ENCODE peak calls at places on chromosome 15, in four cellular contexts. One of them, this sample, is unnamed. For H3K9me3, the result is how much of the 10 kb centered on the place peaks cover.

GRCh38 chr15:60614862-60615771 is 136.2 kb upstream of the ICE2 start:
- DNase-seq in psoas muscle: no peak
- DNase-seq in SJCRH30: no peak
- DNase-seq in aorta: no peak
- DNase-seq in this sample: no peak

GRCh38 chr15:48086582-48086981 is 34.2 kb upstream of the SLC24A5 start:
- DNase-seq in psoas muscle: no peak
- DNase-seq in SJCRH30: no peak
- DNase-seq in aorta: no peak
- DNase-seq in this sample: no peak

GRCh38 chr15:68542771-68543544 is 35.8 kb upstream of the CORO2B start:
- DNase-seq in psoas muscle: no peak
- DNase-seq in SJCRH30: no peak
- DNase-seq in aorta: peak
- DNase-seq in this sample: no peak

GRCh38 chr15:88243895-88244787 is 12.4 kb downstream of the NTRK3 start:
- DNase-seq in psoas muscle: no peak
- DNase-seq in SJCRH30: peak
- DNase-seq in aorta: no peak
- DNase-seq in this sample: no peak

GRCh38 chr15:77503240-77503639 is 82.6 kb downstream of the HMG20A start:
- DNase-seq in psoas muscle: no peak
- DNase-seq in SJCRH30: no peak
- DNase-seq in aorta: no peak
- DNase-seq in this sample: no peak

GRCh38 chr15:47870956-47871625 is 153.8 kb downstream of the SEMA6D start:
- DNase-seq in psoas muscle: no peak
- DNase-seq in SJCRH30: no peak
- DNase-seq in aorta: no peak
- DNase-seq in this sample: no peak

GRCh38 chr15:96409231-96410138 is 79.0 kb downstream of the NR2F2 start:
- DNase-seq in psoas muscle: no peak
- DNase-seq in SJCRH30: no peak
- DNase-seq in aorta: no peak
- DNase-seq in this sample: no peak

GRCh38 chr15:62610499-62610898 is 432.0 kb upstream of the TPM1 start:
- DNase-seq in psoas muscle: no peak
- DNase-seq in SJCRH30: no peak
- DNase-seq in aorta: no peak
- DNase-seq in this sample: no peak

GRCh38 chr15:71057581-71057980 is 57.7 kb upstream of the THSD4 start:
- DNase-seq in psoas muscle: no peak
- DNase-seq in SJCRH30: no peak
- DNase-seq in aorta: no peak
- DNase-seq in this sample: no peak

GRCh38 chr15:70187331-70187730 is 89.6 kb upstream of the TLE3 start:
- DNase-seq in psoas muscle: no peak
- DNase-seq in SJCRH30: no peak
- DNase-seq in aorta: no peak
- DNase-seq in this sample: no peak

GRCh38 chr15:95162069-95162468 is 930.7 kb downstream of the MCTP2 start:
- DNase-seq in psoas muscle: no peak
- DNase-seq in SJCRH30: no peak
- DNase-seq in aorta: no peak
- DNase-seq in this sample: peak

GRCh38 chr15:48993411-48993810 is 29.7 kb upstream of the SHC4 start:
- DNase-seq in psoas muscle: no peak
- DNase-seq in SJCRH30: no peak
- DNase-seq in aorta: no peak
- DNase-seq in this sample: no peak

GRCh38 chr15:82556315-82557035 is 16.2 kb upstream of the RPS17 start:
- DNase-seq in psoas muscle: no peak
- DNase-seq in SJCRH30: no peak
- DNase-seq in aorta: no peak
- DNase-seq in this sample: no peak

GRCh38 chr15:34691024-34691423 is 63.8 kb downstream of the GJD2 start:
- DNase-seq in psoas muscle: no peak
- DNase-seq in SJCRH30: no peak
- DNase-seq in aorta: no peak
- DNase-seq in this sample: no peak

GRCh38 chr15:63023351-63023945 is 19.1 kb upstream of the TPM1 start:
- DNase-seq in psoas muscle: no peak
- DNase-seq in SJCRH30: no peak
- DNase-seq in aorta: peak
- DNase-seq in this sample: peak

GRCh38 chr15:97903560-97904195 is 56.8 kb upstream of the ARRDC4 start:
- DNase-seq in psoas muscle: no peak
- DNase-seq in SJCRH30: no peak
- DNase-seq in aorta: no peak
- DNase-seq in this sample: no peak

GRCh38 chr15:75791337-75791713 is 51.9 kb upstream of the UBE2Q2 start:
- DNase-seq in psoas muscle: no peak
- DNase-seq in SJCRH30: no peak
- DNase-seq in aorta: no peak
- DNase-seq in this sample: no peak

GRCh38 chr15:91302588-91303439 is 202.8 kb downstream of the SV2B start:
- DNase-seq in psoas muscle: no peak
- DNase-seq in SJCRH30: peak
- DNase-seq in aorta: no peak
- DNase-seq in this sample: no peak

GRCh38 chr15:98443483-98443882 is 204.9 kb upstream of the IGF1R start:
- DNase-seq in psoas muscle: no peak
- DNase-seq in SJCRH30: no peak
- DNase-seq in aorta: no peak
- DNase-seq in this sample: no peak

GRCh38 chr15:96358006-96358794 is 27.7 kb downstream of the NR2F2 start:
- DNase-seq in psoas muscle: no peak
- DNase-seq in SJCRH30: no peak
- DNase-seq in aorta: no peak
- DNase-seq in this sample: no peak

GRCh38 chr15:66766282-66767228 is 64.5 kb downstream of the SMAD6 start:
- DNase-seq in psoas muscle: no peak
- DNase-seq in SJCRH30: no peak
- DNase-seq in aorta: peak
- DNase-seq in this sample: peak

GRCh38 chr15:87038404-87038803 is 958.7 kb downstream of the AGBL1 start:
- DNase-seq in psoas muscle: no peak
- DNase-seq in SJCRH30: peak
- DNase-seq in aorta: no peak
- DNase-seq in this sample: no peak

GRCh38 chr15:71109130-71109529 is 6.1 kb upstream of the THSD4 start:
- DNase-seq in psoas muscle: no peak
- DNase-seq in SJCRH30: no peak
- DNase-seq in aorta: no peak
- DNase-seq in this sample: peak

GRCh38 chr15:93130111-93130510 is 41.1 kb upstream of the RGMA start:
- DNase-seq in psoas muscle: no peak
- DNase-seq in SJCRH30: peak
- DNase-seq in aorta: no peak
- DNase-seq in this sample: no peak

GRCh38 chr15:42577514-42578031 is 2.2 kb downstream of the STARD9 start:
- DNase-seq in psoas muscle: no peak
- DNase-seq in SJCRH30: peak
- DNase-seq in aorta: no peak
- DNase-seq in this sample: no peak

GRCh38 chr15:101702077-101702476 is 22.2 kb downstream of the TARS3 start:
- DNase-seq in psoas muscle: no peak
- DNase-seq in SJCRH30: no peak
- DNase-seq in aorta: no peak
- DNase-seq in this sample: no peak

GRCh38 chr15:41079717-41080116 is 36.4 kb downstream of the INO80 start:
- DNase-seq in psoas muscle: no peak
- DNase-seq in SJCRH30: no peak
- DNase-seq in aorta: no peak
- DNase-seq in this sample: no peak

GRCh38 chr15:92809880-92810361 is 90.2 kb upstream of the CHD2 start:
- DNase-seq in psoas muscle: no peak
- DNase-seq in SJCRH30: peak
- DNase-seq in aorta: peak
- DNase-seq in this sample: no peak

GRCh38 chr15:56047354-56047753 is 53.9 kb upstream of the NEDD4 start:
- DNase-seq in psoas muscle: no peak
- DNase-seq in SJCRH30: no peak
- DNase-seq in aorta: no peak
- DNase-seq in this sample: no peak

GRCh38 chr15:65277015-65277414 is 9.7 kb downstream of the PARP16 start:
- DNase-seq in psoas muscle: no peak
- DNase-seq in SJCRH30: no peak
- DNase-seq in aorta: no peak
- DNase-seq in this sample: no peak
- H3K4me3 ChIP-seq in psoas muscle: no peak
- H3K4me3 ChIP-seq in SJCRH30: no peak
- H3K4me3 ChIP-seq in aorta: no peak
- H3K4me3 ChIP-seq in this sample: no peak

DNA sequence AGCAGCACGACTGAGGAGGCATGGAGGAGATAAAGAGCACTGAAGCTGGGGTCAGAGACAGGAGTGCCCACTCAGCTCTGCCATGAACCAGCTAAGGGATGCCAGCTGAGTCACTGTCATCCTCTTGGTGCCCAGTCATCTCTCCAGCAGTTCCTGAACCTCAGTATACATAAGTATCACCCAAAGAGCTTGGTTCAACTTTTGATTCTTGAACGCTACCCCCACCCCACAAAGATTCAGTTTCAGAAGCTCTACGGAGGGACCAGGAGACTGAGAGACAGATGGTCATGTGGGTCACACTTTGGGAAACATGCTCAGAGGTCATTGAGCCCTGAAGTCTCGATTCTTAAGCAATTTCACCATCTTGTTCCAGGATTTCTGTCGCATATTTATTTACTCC is 108.4 kb downstream of the ALDH1A2 start:
- DNase-seq in psoas muscle: no peak
- DNase-seq in SJCRH30: no peak
- DNase-seq in aorta: no peak
- DNase-seq in this sample: no peak
- H3K9me3 ChIP-seq in psoas muscle: under half
- H3K9me3 ChIP-seq in SJCRH30: under half
- H3K9me3 ChIP-seq in aorta: under half
- H3K9me3 ChIP-seq in this sample: under half

DNA sequence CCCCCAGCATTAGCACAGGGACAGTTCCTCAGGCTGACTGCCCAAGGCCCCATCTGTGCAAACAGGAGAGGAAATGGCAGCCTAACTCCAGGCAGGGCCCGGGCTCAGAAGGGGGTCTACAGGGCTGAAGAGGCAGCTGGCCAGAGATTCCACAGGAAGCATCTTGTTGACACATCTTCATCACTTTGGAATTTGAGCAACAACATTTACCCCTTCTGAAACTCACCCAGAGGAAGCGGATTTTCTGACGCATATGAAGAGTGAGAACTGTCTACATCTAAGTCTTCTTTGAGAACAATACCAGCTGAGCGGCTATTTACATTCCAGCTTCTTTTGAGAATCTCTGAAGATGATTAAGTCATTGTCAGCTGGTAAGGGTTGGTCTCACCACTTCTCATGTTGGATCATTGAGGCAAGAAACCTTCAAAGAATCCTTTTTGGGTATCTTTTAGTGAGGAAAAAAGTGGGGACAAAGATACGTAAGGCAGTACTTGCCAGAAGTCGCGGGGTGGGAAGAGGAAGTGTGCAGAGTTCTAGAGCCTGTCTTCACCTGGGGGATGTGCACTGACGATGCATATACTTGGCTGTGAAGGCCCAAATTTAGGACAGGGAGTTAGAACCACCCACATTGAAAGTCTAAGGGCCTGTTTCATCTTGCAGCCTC is 25.4 kb upstream of the SRP14 start:
- DNase-seq in psoas muscle: no peak
- DNase-seq in SJCRH30: peak
- DNase-seq in aorta: no peak
- DNase-seq in this sample: peak
- H3K27ac ChIP-seq in psoas muscle: peak
- H3K27ac ChIP-seq in SJCRH30: peak
- H3K27ac ChIP-seq in aorta: no peak
- H3K27ac ChIP-seq in this sample: peak

DNA sequence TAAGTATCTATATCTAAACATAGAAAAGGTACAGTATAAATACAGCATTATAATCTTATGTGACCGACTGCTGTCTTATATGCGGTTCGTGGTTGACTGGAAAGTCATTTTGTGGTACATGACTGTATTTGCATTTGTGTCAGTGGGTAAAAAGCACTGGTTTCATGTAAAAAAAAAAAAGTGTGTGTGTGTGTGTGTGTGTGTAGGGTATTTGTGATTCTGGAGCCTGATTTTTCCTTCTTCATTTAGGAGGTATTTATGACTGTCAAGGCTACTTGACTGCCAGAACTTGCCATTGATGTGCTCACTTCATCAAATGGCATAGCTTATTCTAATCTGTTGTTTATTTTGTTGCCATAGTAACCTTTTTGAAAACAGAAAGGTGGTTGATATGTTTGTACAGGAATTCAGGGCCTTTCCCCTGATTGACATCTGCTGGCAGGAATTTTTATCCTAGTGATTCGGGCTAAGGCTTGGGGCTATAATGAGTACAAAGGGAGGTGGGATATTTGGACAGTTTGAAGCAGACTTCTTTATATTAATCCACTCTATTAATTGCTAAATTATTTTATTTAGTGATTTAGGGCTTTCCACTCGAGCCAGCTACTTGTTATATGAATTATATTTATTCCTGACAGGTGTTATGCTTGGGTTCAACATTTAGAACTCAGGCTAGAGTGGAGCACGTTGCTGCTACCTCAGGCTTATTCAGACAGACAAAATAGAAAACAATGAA is 63.4 kb downstream of the AKAP13 start:
- DNase-seq in psoas muscle: no peak
- DNase-seq in SJCRH30: no peak
- DNase-seq in aorta: no peak
- DNase-seq in this sample: no peak
- H3K4me3 ChIP-seq in psoas muscle: no peak
- H3K4me3 ChIP-seq in SJCRH30: no peak
- H3K4me3 ChIP-seq in aorta: no peak
- H3K4me3 ChIP-seq in this sample: no peak

GRCh38 chr15:27214032-27214431 is 243.1 kb downstream of the GABRG3 start:
- DNase-seq in psoas muscle: no peak
- DNase-seq in SJCRH30: no peak
- DNase-seq in aorta: no peak
- DNase-seq in this sample: no peak
- H3K9me3 ChIP-seq in psoas muscle: under half
- H3K9me3 ChIP-seq in SJCRH30: under half
- H3K9me3 ChIP-seq in aorta: under half
- H3K9me3 ChIP-seq in this sample: under half

GRCh38 chr15:74438696-74439316 is 5.0 kb upstream of the SEMA7A start:
- DNase-seq in psoas muscle: peak
- DNase-seq in SJCRH30: peak
- DNase-seq in aorta: peak
- DNase-seq in this sample: peak
- H3K27ac ChIP-seq in psoas muscle: no peak
- H3K27ac ChIP-seq in SJCRH30: no peak
- H3K27ac ChIP-seq in aorta: no peak
- H3K27ac ChIP-seq in this sample: no peak

This sample was measured in SJSA1.